ENCODE peak calls at places on chromosomes 4 and X, in six cellular contexts. R is mesenchymal stem cell, G is kidney, J is ovary, M is transverse colon, O is HCT116. Y is an unnamed sample.

GRCh38 chrX:120823554-120823953 is 52.1 kb downstream of the CT47B1 start:
- DNase-seq in G (no peak), J (no peak), M (no peak), O (no peak), R (no peak), Y (no peak)

GRCh38 chr4:16079046-16079445 is 4.8 kb downstream of the PROM1 start:
- DNase-seq in J (no peak), M (no peak), G (no peak), O (no peak), R (peak), Y (no peak)

GRCh38 chr4:115356176-115356575 is 242.8 kb upstream of the NDST4 start:
- DNase-seq in R (no peak), O (no peak), M (no peak), J (no peak), G (no peak), Y (no peak)

GRCh38 chr4:67954867-67955266 is 8.4 kb downstream of the TMPRSS11A start:
- DNase-seq in R (no peak), G (no peak), M (no peak), O (no peak), J (no peak), Y (no peak)

GRCh38 chr4:63106600-63106999 is 1302.7 kb downstream of the TECRL start:
- DNase-seq in J (no peak), M (no peak), G (no peak), R (no peak), O (no peak), Y (no peak)

GRCh38 chr4:1408418-1408817 is 2.2 kb upstream of the NKX1-1 start:
- DNase-seq in R (no peak), G (no peak), M (no peak), J (no peak), O (no peak), Y (no peak)

GRCh38 chr4:38603652-38604051 is 60.3 kb upstream of the KLF3 start:
- DNase-seq in J (no peak), O (no peak), R (no peak), G (no peak), M (no peak), Y (no peak)

GRCh38 chr4:137531951-137532868 is at the start of gene PCDH18:
- DNase-seq in M (peak), G (peak), O (no peak), R (peak), J (peak), Y (no peak)

GRCh38 chrX:12955882-12956703 is 18.8 kb upstream of the TMSB4X start:
- DNase-seq in M (peak), R (peak), J (no peak), O (peak), G (peak), Y (peak)

GRCh38 chrX:37767438-37767837 is 12.4 kb upstream of the CYBB start:
- DNase-seq in O (no peak), G (no peak), M (no peak), R (no peak), J (no peak), Y (no peak)

GRCh38 chr4:107379054-107379869 is 340.8 kb downstream of the PAPSS1 start:
- DNase-seq in G (no peak), J (no peak), O (no peak), M (no peak), R (peak), Y (no peak)

GRCh38 chrX:20740443-20740842 is 473.7 kb upstream of the RPS6KA3 start:
- DNase-seq in G (no peak), J (no peak), O (no peak), R (no peak), M (no peak), Y (no peak)

GRCh38 chr4:144583658-144584057 is 62.3 kb upstream of the HHIP start:
- DNase-seq in O (no peak), J (no peak), R (no peak), G (no peak), M (no peak), Y (no peak)

GRCh38 chrX:134761788-134762187 is 103.5 kb upstream of the PLAC1 start:
- DNase-seq in R (no peak), M (no peak), O (no peak), J (no peak), G (no peak), Y (no peak)

GRCh38 chr4:133081246-133081645 is 67.8 kb upstream of the PCDH10 start:
- DNase-seq in J (no peak), M (no peak), R (no peak), O (peak), G (no peak), Y (no peak)

GRCh38 chrX:150371877-150372276 is 8.8 kb downstream of the MAMLD1 start:
- DNase-seq in O (no peak), J (no peak), G (no peak), R (no peak), M (no peak), Y (no peak)

GRCh38 chr4:188596027-188596426 is 456.8 kb downstream of the TRIML1 start:
- DNase-seq in R (no peak), M (no peak), G (no peak), J (no peak), O (no peak), Y (no peak)

GRCh38 chr4:140186651-140187315 is 32.8 kb upstream of the MAML3 start:
- DNase-seq in J (peak), O (peak), M (peak), G (peak), R (peak), Y (peak)

GRCh38 chrX:154458116-154458953 is at the start of gene PLXNA3:
- DNase-seq in M (peak), R (no peak), J (peak), G (no peak), O (no peak), Y (no peak)

GRCh38 chr4:12584116-12584875 is 899.8 kb downstream of the RAB28 start:
- DNase-seq in G (no peak), R (no peak), J (no peak), M (no peak), O (no peak), Y (no peak)

GRCh38 chrX:21946925-21947641 is 6.6 kb downstream of the SMS start:
- DNase-seq in O (no peak), R (peak), G (no peak), J (no peak), M (no peak), Y (no peak)

GRCh38 chrX:12460929-12461328 is 322.7 kb downstream of the FRMPD4 start:
- DNase-seq in R (no peak), M (no peak), J (no peak), G (no peak), O (no peak), Y (no peak)

GRCh38 chr4:38387348-38387747 is 276.7 kb upstream of the KLF3 start:
- DNase-seq in O (no peak), R (no peak), M (peak), G (no peak), J (peak), Y (no peak)

GRCh38 chr4:90950385-90950841 is 823.2 kb downstream of the CCSER1 start:
- DNase-seq in O (no peak), M (no peak), J (no peak), G (no peak), R (peak), Y (no peak)

GRCh38 chr4:118410143-118410542 is 57.3 kb upstream of the PRSS12 start:
- DNase-seq in M (no peak), R (peak), J (no peak), O (no peak), G (no peak), Y (no peak)

GRCh38 chrX:119676949-119677653 is 15.9 kb downstream of the SEPTIN6 start:
- DNase-seq in M (no peak), G (peak), O (no peak), R (no peak), J (no peak), Y (no peak)
- H3K27ac ChIP-seq in M (peak), G (peak), O (no peak), R (no peak), J (no peak), Y (no peak)

GRCh38 chr4:76723916-76724315 is 174.0 kb downstream of the SOWAHB start:
- DNase-seq in R (no peak), J (no peak), G (no peak), O (peak), M (no peak), Y (peak)
- H3K27ac ChIP-seq in R (peak), J (no peak), G (no peak), O (peak), M (no peak), Y (peak)

DNA sequence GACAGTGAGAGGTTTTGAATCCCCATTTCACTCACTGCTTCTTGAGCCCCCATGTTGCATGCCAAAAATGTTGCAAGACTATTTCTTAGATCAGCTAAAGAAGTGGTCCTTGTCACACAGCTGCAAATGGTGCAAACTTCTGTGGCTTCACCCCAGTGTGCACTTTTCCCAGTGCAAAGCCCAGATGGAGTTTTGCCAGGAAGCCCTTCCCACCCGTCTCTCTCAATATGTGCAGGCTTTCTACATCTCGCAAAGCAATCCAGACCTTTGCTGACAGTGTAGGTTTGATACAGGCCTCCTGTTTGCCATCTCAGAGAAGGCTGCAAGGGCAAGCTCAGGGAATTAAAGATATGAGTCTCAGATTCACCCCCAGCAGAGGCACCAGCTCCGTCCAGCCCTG is 205.0 kb upstream of the CT83 start:
- DNase-seq in G (no peak), J (no peak), O (no peak), M (no peak), R (no peak), Y (no peak)
- H3K27ac ChIP-seq in G (no peak), J (no peak), O (no peak), M (no peak), R (no peak), Y (no peak)

DNA sequence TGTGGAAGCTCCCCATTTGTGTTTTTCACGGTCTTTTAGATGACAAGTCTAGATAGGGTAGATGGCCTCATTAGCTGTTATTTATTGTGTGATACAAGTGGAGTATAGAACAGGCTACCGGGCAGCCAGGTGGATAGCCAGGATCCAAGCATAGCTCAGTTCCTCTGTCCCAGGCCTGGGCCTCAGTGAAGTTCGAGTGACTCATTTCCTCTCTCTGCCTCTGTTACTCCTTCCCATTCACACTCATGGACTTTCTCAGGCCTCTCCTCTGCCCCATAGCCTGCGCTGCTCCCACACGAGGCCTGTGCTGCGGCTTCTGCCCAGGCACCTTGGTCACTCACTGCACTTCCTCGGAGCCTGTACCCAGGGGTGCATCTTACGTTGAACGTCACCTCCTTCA is 54.5 kb downstream of the TENM3 start:
- DNase-seq in J (no peak), M (no peak), G (no peak), O (no peak), R (peak), Y (no peak)
- H3K27ac ChIP-seq in J (no peak), M (no peak), G (no peak), O (no peak), R (peak), Y (no peak)

GRCh38 chr4:187128971-187129370 is 405.3 kb upstream of the FAT1 start:
- DNase-seq in G (no peak), R (peak), M (no peak), O (no peak), J (no peak), Y (no peak)
- H3K27ac ChIP-seq in G (no peak), R (peak), M (no peak), O (no peak), J (no peak), Y (no peak)